ENCODE peak calls at places on chromosomes 13 and 19, in seven cellular contexts. F is CD4-positive, alpha-beta T cell; T is T-helper 9 cell; X is tibial artery; J is foreskin fibroblast; Q is activated CD4-positive, CD25-positive, alpha-beta regulatory T cell; P is HS-27A. S is an unnamed sample.

GRCh38 chr13:99086869-99087129 is 108.9 kb upstream of the DOCK9 start:
- DNase-seq in F (peak), T (peak), X (no peak), J (no peak), Q (peak), P (no peak), S (no peak)

GRCh38 chr13:73718248-73718647 is 416.0 kb downstream of the KLF12 start:
- DNase-seq in F (no peak), T (no peak), X (no peak), J (no peak), Q (no peak), P (no peak), S (no peak)

GRCh38 chr13:114078501-114079451 is 53.6 kb downstream of the RASA3 start:
- DNase-seq in F (no peak), T (no peak), X (peak), J (peak), Q (no peak), P (no peak), S (no peak)

GRCh38 chr13:110290153-110290552 is 16.8 kb downstream of the COL4A1 start:
- DNase-seq in F (no peak), T (no peak), X (no peak), J (no peak), Q (no peak), P (no peak), S (no peak)

GRCh38 chr13:45156565-45157361 is 36.5 kb downstream of the GTF2F2 start:
- DNase-seq in F (no peak), T (no peak), X (no peak), J (peak), Q (no peak), P (no peak), S (no peak)

GRCh38 chr19:4441994-4442845 is 15.4 kb downstream of the UBXN6 start:
- DNase-seq in F (no peak), T (no peak), X (no peak), J (no peak), Q (no peak), P (no peak), S (no peak)

GRCh38 chr13:87168390-87168789 is 502.8 kb upstream of the SLITRK5 start:
- DNase-seq in F (no peak), T (no peak), X (no peak), J (no peak), Q (no peak), P (no peak), S (no peak)

GRCh38 chr13:110064022-110064421 is 242.9 kb downstream of the COL4A1 start:
- DNase-seq in F (no peak), T (no peak), X (no peak), J (no peak), Q (no peak), P (no peak), S (no peak)

GRCh38 chr19:28242317-28242927 is 970.5 kb downstream of the UQCRFS1 start:
- DNase-seq in F (no peak), T (no peak), X (no peak), J (peak), Q (no peak), P (no peak), S (no peak)

GRCh38 chr13:30510091-30510490 is 44.4 kb upstream of the HMGB1 start:
- DNase-seq in F (no peak), T (no peak), X (no peak), J (no peak), Q (no peak), P (no peak), S (no peak)